ENCODE peak calls at places on chromosomes 3 and 15, in six cellular contexts. U is left ventricle myocardium superior; N is H4; R is effector CD4-positive, alpha-beta T cell; Y is activated naive CD8-positive, alpha-beta T cell treated with anti-CD3 and anti-CD28 coated beads for 36 hours; P is NCI-H1417. K is an unnamed sample.
A peak's percentile ranks its signal among the peaks of the same experiment; 100 is the strongest.

GRCh38 chr3:163273694-163274093 is 1777.1 kb downstream of the OTOL1 start:
- DNase-seq in U (no peak), N (no peak), R (no peak), Y (no peak), P (peak; percentile 44), K (no peak)

GRCh38 chr3:45554001-45554691 is 40.4 kb upstream of the LIMD1 start:
- DNase-seq in U (peak; percentile 82), N (peak; percentile 13), R (no peak), Y (no peak), P (no peak), K (peak; percentile 75)

GRCh38 chr15:90038639-90039095 is 37.5 kb downstream of the ZNF710 start:
- DNase-seq in U (no peak), N (no peak), R (no peak), Y (no peak), P (no peak), K (no peak)

GRCh38 chr15:37594431-37594830 is 340.0 kb upstream of the TMCO5A start:
- DNase-seq in U (no peak), N (no peak), R (no peak), Y (no peak), P (peak; percentile 70), K (no peak)

GRCh38 chr3:123329636-123330340 is 119.1 kb downstream of the ADCY5 start:
- DNase-seq in U (no peak), N (no peak), R (no peak), Y (no peak), P (no peak), K (peak; percentile 37)

GRCh38 chr3:141482250-141482937 is 4.4 kb upstream of the RASA2 start:
- DNase-seq in U (no peak), N (peak; percentile 67), R (no peak), Y (no peak), P (no peak), K (no peak)

GRCh38 chr3:126414961-126415660 is 20.4 kb downstream of the CFAP100 start:
- DNase-seq in U (no peak), N (no peak), R (no peak), Y (no peak), P (no peak), K (no peak)

GRCh38 chr3:163391407-163392181 is 1686.7 kb downstream of the SI start:
- DNase-seq in U (no peak), N (no peak), R (no peak), Y (no peak), P (no peak), K (no peak)

GRCh38 chr3:190012784-190013183 is 107.9 kb downstream of the P3H2 start:
- DNase-seq in U (no peak), N (no peak), R (no peak), Y (no peak), P (no peak), K (no peak)

GRCh38 chr3:78906245-78906644 is 861.6 kb downstream of the ROBO1 start:
- DNase-seq in U (no peak), N (no peak), R (no peak), Y (no peak), P (peak; percentile 78), K (no peak)

GRCh38 chr3:81816473-81817260 is 55.2 kb upstream of the GBE1 start:
- DNase-seq in U (no peak), N (peak; percentile 4), R (no peak), Y (peak; percentile 26), P (no peak), K (no peak)

GRCh38 chr3:187734841-187735240 is 10.4 kb downstream of the BCL6 start:
- DNase-seq in U (no peak), N (peak; percentile 34), R (no peak), Y (no peak), P (no peak), K (no peak)

GRCh38 chr3:64351713-64352595 is 126.7 kb upstream of the PRICKLE2 start:
- DNase-seq in U (no peak), N (no peak), R (no peak), Y (no peak), P (peak; percentile 36), K (no peak)

GRCh38 chr15:41584636-41585139 is 25.7 kb downstream of the TYRO3 start:
- DNase-seq in U (no peak), N (no peak), R (no peak), Y (no peak), P (no peak), K (no peak)

GRCh38 chr3:179323197-179323901 is 518 bp downstream of the ZNF639 start:
- DNase-seq in U (peak; percentile 87), N (peak; percentile 64), R (peak; percentile 42), Y (peak; percentile 64), P (peak; percentile 88), K (peak; percentile 83)

GRCh38 chr3:197371521-197372075 is 73.2 kb upstream of the DLG1 start:
- DNase-seq in U (no peak), N (no peak), R (no peak), Y (no peak), P (peak; percentile 98), K (no peak)

GRCh38 chr3:189710620-189711388 is 79.6 kb downstream of the TP63 start:
- DNase-seq in U (peak; percentile 24), N (peak; percentile 85), R (no peak), Y (peak; percentile 4), P (no peak), K (no peak)

GRCh38 chr3:151753846-151754245 is 20.1 kb downstream of the AADACL2 start:
- DNase-seq in U (no peak), N (no peak), R (no peak), Y (no peak), P (no peak), K (no peak)

GRCh38 chr3:95595416-95596075 is 1218.8 kb upstream of the EPHA6 start:
- DNase-seq in U (no peak), N (no peak), R (no peak), Y (no peak), P (no peak), K (no peak)

GRCh38 chr3:42501321-42501680 is 1.1 kb upstream of the VIPR1 start:
- DNase-seq in U (no peak), N (no peak), R (no peak), Y (no peak), P (peak; percentile 56), K (no peak)

K was measured in right cardiac atrium.